ENCODE peak calls at places on chromosomes 12 and 14, in ten cellular contexts. A is heart right ventricle; P is psoas muscle; V is lung; Z is Panc1; F is left ventricle myocardium inferior; E is fibroblast of lung; D is CD8-positive, alpha-beta memory T cell; M is suprapubic skin; C is K562. W is an unnamed sample.

GRCh38 chr12:131385313-131386166 is 325.4 kb upstream of the SFSWAP start:
- DNase-seq in C (no peak), F (no peak), P (no peak), E (no peak), V (no peak), D (no peak), M (no peak), Z (no peak), A (no peak), W (no peak)

GRCh38 chr14:49594347-49595089 is 4.2 kb upstream of the LRR1 start:
- DNase-seq in C (peak; percentile 27), P (no peak), Z (no peak), E (peak; percentile 84), M (no peak), F (no peak), V (peak; percentile 46), D (no peak), A (no peak), W (no peak)

GRCh38 chr12:51827925-51828818 is 20.3 kb downstream of the FIGNL2 start:
- DNase-seq in M (no peak), C (peak; percentile 31), E (peak; percentile 87), V (peak; percentile 50), P (no peak), A (no peak), F (no peak), Z (no peak), D (no peak), W (no peak)

GRCh38 chr12:55742719-55743130 is at the start of gene GDF11:
- DNase-seq in A (peak; percentile 79), C (no peak), P (peak; percentile 77), E (peak; percentile 76), M (no peak), D (peak; percentile 73), Z (no peak), V (peak; percentile 66), F (peak; percentile 84), W (peak; percentile 87)

GRCh38 chr12:42327227-42327590 is 1.2 kb downstream of the PPHLN1 start:
- DNase-seq in P (no peak), Z (no peak), F (no peak), V (no peak), A (no peak), C (no peak), E (no peak), M (no peak), D (no peak), W (no peak)

GRCh38 chr14:64756712-64757111 is 52.5 kb downstream of the PLEKHG3 start:
- DNase-seq in F (no peak), D (no peak), C (no peak), A (no peak), V (no peak), E (no peak), Z (no peak), P (no peak), M (no peak), W (no peak)

GRCh38 chr12:109469516-109469915 is 7.6 kb downstream of the KCTD10 start:
- DNase-seq in C (no peak), Z (no peak), M (no peak), A (no peak), E (no peak), D (no peak), V (no peak), P (no peak), F (no peak), W (no peak)

GRCh38 chr14:90697577-90698206 is 118.5 kb downstream of the TTC7B start:
- DNase-seq in M (peak; percentile 94), Z (peak; percentile 36), E (peak; percentile 70), C (peak; percentile 71), A (peak; percentile 82), V (peak; percentile 85), F (peak; percentile 87), P (peak; percentile 84), D (peak; percentile 50), W (peak; percentile 93)

GRCh38 chr14:100308112-100308792 is 2.0 kb upstream of the SLC25A29 start:
- DNase-seq in C (no peak), A (no peak), P (no peak), D (no peak), V (no peak), F (no peak), E (no peak), Z (no peak), M (no peak), W (no peak)
- H3K4me1 ChIP-seq in C (peaks cover 21% of the 10 kb centered on the region), A (peaks cover 42% of the 10 kb centered on the region), P (peaks cover 26% of the 10 kb centered on the region), D (peaks cover 16% of the 10 kb centered on the region), V (peaks cover 18% of the 10 kb centered on the region), F (peaks cover 71% of the 10 kb centered on the region), E (peaks cover 4% of the 10 kb centered on the region), Z (peaks cover 8% of the 10 kb centered on the region), M (peaks cover 53% of the 10 kb centered on the region), W (peaks cover 47% of the 10 kb centered on the region)

DNA sequence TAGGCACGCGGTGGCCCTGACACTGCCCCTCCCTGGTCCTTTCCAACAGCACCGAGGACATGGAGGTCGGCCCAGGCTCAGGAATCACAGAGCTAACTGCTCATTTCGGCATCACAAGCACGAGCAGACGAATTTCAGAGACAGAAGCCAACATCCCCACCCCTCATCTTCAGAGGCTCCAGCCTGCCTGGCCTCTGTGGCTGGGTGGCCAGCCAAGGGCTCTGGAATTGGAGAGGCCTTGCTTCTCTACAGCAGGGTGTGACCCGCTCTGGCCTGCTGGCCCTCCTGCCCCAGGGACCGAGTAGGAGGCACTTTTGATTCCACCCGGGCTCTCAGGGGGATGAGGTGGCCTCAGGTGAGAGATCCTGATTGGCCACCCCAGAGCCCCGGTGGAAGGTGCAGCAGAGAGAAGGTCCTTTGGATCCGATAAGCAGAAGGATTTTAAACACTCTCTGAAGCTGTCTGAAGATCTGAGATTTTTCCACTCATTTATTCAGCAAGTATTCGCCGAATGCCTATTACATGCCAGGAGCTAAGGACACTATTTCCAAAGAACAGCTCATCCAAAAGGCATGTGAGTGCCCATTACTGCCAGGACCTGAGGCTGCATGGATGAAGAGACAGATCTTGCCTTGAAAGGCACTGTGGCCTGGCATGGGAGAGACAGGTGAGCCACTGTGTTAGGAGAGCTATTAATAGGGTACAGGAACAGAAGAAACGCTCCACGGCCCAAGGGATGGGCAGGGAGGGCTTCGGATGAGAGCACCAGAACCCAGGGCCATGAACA is 10.3 kb downstream of the BAG5 start:
- DNase-seq in A (peak; percentile 49), P (peak; percentile 75), F (peak; percentile 66), Z (no peak), C (no peak), V (no peak), E (peak; percentile 78), M (peak; percentile 80), D (no peak), W (peak; percentile 86)
- H3K4me3 ChIP-seq in A (no peak overlapping the region), P (peak overlapping the region; percentile 28), F (peak overlapping the region; percentile 52), Z (no peak overlapping the region), C (no peak overlapping the region), V (no peak overlapping the region), E (no peak overlapping the region), M (no peak overlapping the region), D (no peak overlapping the region), W (peak overlapping the region; percentile 42)

GRCh38 chr12:1928439-1929121 is 10.1 kb upstream of the CACNA2D4 start:
- DNase-seq in V (no peak), M (peak; percentile 67), A (no peak), C (no peak), Z (no peak), P (no peak), D (no peak), F (no peak), E (no peak), W (peak; percentile 51)

GRCh38 chr12:1926274-1926673 is 7.8 kb upstream of the CACNA2D4 start:
- DNase-seq in V (peak; percentile 24), C (no peak), F (no peak), E (no peak), A (no peak), M (no peak), Z (no peak), P (no peak), D (no peak), W (peak; percentile 50)

GRCh38 chr12:1927751-1928351 is 9.4 kb upstream of the CACNA2D4 start:
- DNase-seq in F (peak; percentile 74), C (no peak), V (no peak), P (no peak), D (no peak), Z (no peak), E (no peak), M (peak; percentile 57), A (peak; percentile 76), W (peak; percentile 63)

GRCh38 chr12:1925125-1925963 is 6.9 kb upstream of the CACNA2D4 start:
- DNase-seq in A (no peak), F (no peak), Z (no peak), C (no peak), V (peak; percentile 22), E (no peak), P (no peak), M (peak; percentile 67), D (no peak), W (peak; percentile 21)

DNA sequence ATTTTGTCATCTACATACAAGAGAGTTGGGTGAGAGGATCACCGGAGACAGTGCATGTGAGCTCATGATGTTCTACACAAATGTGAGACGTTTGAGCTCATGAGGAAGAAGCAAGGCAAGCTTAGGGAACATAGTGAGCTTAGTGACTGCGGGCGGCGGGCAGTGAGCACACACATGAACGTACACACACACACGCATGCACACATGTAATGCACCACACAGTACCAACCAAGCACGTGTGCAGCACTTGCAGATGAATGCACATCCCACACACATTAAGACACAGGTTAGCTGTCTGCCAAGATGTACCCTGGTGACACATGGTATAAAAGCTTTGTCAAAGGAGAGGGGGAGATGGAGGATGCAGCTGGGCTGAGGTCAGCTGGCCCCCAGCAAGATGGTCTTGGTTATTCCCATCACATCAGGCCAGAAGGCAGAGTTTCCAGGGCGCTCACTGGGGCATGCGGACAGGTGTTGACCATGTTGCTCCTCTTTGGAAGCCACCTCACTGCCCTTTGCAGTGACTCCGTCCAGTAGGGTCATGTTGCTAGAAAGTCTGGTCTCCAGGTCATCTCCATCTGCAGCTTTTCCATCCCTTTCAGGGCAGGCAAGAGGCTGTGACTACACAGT is 8.7 kb upstream of the CACNA2D4 start:
- DNase-seq in A (no peak), F (no peak), V (no peak), C (no peak), P (no peak), Z (no peak), D (no peak), M (no peak), E (no peak), W (peak; percentile 44)
- H3K4me1 ChIP-seq in A (peaks cover 28% of the 10 kb centered on the region), F (peaks cover 54% of the 10 kb centered on the region), V (no peaks in the 10 kb centered on the region), C (no peaks in the 10 kb centered on the region), P (peaks cover 33% of the 10 kb centered on the region), Z (no peaks in the 10 kb centered on the region), D (no peaks in the 10 kb centered on the region), M (peaks cover 8% of the 10 kb centered on the region), E (no peaks in the 10 kb centered on the region), W (peaks cover 43% of the 10 kb centered on the region)

GRCh38 chr14:69353168-69353567 is 44.9 kb downstream of the ERH start:
- DNase-seq in M (no peak), E (no peak), Z (no peak), A (no peak), V (no peak), F (no peak), D (no peak), P (no peak), C (no peak), W (no peak)

GRCh38 chr14:69355955-69356321 is 42.2 kb downstream of the ERH start:
- DNase-seq in F (no peak), P (peak; percentile 68), E (peak; percentile 84), A (no peak), C (no peak), V (no peak), D (no peak), Z (no peak), M (no peak), W (peak; percentile 79)

GRCh38 chr14:69356903-69357543 is 41.1 kb downstream of the ERH start:
- DNase-seq in D (no peak), C (no peak), V (no peak), M (no peak), P (no peak), F (no peak), E (no peak), A (no peak), Z (no peak), W (no peak)

GRCh38 chr14:69355155-69355954 is 42.7 kb downstream of the ERH start:
- DNase-seq in Z (no peak), V (no peak), F (no peak), C (no peak), E (no peak), A (no peak), P (peak; percentile 31), D (no peak), M (no peak), W (no peak)

GRCh38 chr14:69354383-69355154 is 43.5 kb downstream of the ERH start:
- DNase-seq in V (no peak), E (no peak), D (peak; percentile 4), P (no peak), A (no peak), Z (no peak), F (no peak), C (no peak), M (no peak), W (no peak)
- H3K4me3 ChIP-seq in V (no peak overlapping the region), E (no peak overlapping the region), D (no peak overlapping the region), P (no peak overlapping the region), A (no peak overlapping the region), Z (no peak overlapping the region), F (no peak overlapping the region), C (no peak overlapping the region), M (no peak overlapping the region), W (no peak overlapping the region)

W was measured in right atrium auricular region.